ENCODE peak calls at places on chromosomes 2 and 18, in seven cellular contexts. One of them, this sample, is unnamed.

GRCh38 chr2:66443183-66443976 is 8.5 kb downstream of the MEIS1 start:
- DNase-seq in HCT116: no peak
- DNase-seq in SK-N-SH: no peak
- DNase-seq in GM12878: no peak
- DNase-seq in H1: no peak
- DNase-seq in K562: no peak
- DNase-seq in HepG2: no peak
- DNase-seq in this sample: no peak

GRCh38 chr2:169877406-169877805 is 50.2 kb downstream of the UBR3 start:
- DNase-seq in K562: no peak
- DNase-seq in SK-N-SH: peak; percentile 22
- DNase-seq in GM12878: no peak
- DNase-seq in HepG2: peak; percentile 31
- DNase-seq in HCT116: peak; percentile 10
- DNase-seq in H1: no peak
- DNase-seq in this sample: no peak

GRCh38 chr2:144648837-144649485 is 129.0 kb upstream of the ZEB2 start:
- DNase-seq in GM12878: no peak
- DNase-seq in HepG2: no peak
- DNase-seq in K562: no peak
- DNase-seq in HCT116: no peak
- DNase-seq in SK-N-SH: no peak
- DNase-seq in H1: no peak
- DNase-seq in this sample: no peak

GRCh38 chr2:132448771-132449170 is 32.2 kb downstream of the GPR39 start:
- DNase-seq in HepG2: no peak
- DNase-seq in K562: no peak
- DNase-seq in GM12878: no peak
- DNase-seq in HCT116: no peak
- DNase-seq in H1: no peak
- DNase-seq in SK-N-SH: peak; percentile 37
- DNase-seq in this sample: peak; percentile 23

GRCh38 chr2:241011751-241012510 is 13.5 kb downstream of the SNED1 start:
- DNase-seq in HepG2: no peak
- DNase-seq in K562: no peak
- DNase-seq in SK-N-SH: peak; percentile 40
- DNase-seq in H1: no peak
- DNase-seq in GM12878: no peak
- DNase-seq in HCT116: no peak
- DNase-seq in this sample: no peak

GRCh38 chr18:75433098-75433497 is 5.6 kb upstream of the SMIM21 start:
- DNase-seq in SK-N-SH: no peak
- DNase-seq in HCT116: no peak
- DNase-seq in HepG2: no peak
- DNase-seq in K562: no peak
- DNase-seq in GM12878: no peak
- DNase-seq in H1: no peak
- DNase-seq in this sample: peak; percentile 11

GRCh38 chr2:144989580-144990270 is 469.8 kb upstream of the ZEB2 start:
- DNase-seq in K562: no peak
- DNase-seq in H1: no peak
- DNase-seq in HepG2: no peak
- DNase-seq in SK-N-SH: no peak
- DNase-seq in HCT116: no peak
- DNase-seq in GM12878: no peak
- DNase-seq in this sample: no peak

GRCh38 chr2:152093464-152093863 is 5.4 kb downstream of the CACNB4 start:
- DNase-seq in SK-N-SH: no peak
- DNase-seq in K562: no peak
- DNase-seq in GM12878: no peak
- DNase-seq in HepG2: no peak
- DNase-seq in H1: no peak
- DNase-seq in HCT116: no peak
- DNase-seq in this sample: no peak

GRCh38 chr2:201261471-201261870 is 1.1 kb downstream of the CASP8 start:
- DNase-seq in H1: no peak
- DNase-seq in GM12878: no peak
- DNase-seq in SK-N-SH: no peak
- DNase-seq in HCT116: no peak
- DNase-seq in K562: no peak
- DNase-seq in HepG2: no peak
- DNase-seq in this sample: no peak

DNA sequence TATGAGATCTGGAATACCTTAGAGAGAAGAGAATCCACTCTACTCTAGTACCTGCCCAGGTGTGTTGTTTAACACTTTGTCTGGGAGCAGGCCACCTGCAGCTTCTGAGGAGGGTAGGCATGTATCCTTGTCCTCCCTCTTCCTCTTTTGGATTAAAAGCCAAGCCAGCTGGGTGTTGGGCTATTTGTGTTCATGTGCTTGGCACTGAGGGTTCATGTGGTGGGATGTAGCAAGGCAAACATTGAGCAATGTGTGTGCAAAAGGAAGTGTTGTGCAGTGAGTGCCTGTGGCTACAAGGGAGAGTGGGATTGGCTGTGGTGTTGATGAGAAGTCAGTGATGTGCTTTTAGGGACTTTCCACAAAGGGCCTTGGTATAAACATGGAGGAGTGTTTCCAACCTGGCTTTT is 23.0 kb downstream of the TTLL4 start:
- DNase-seq in HepG2: peak; percentile 84
- DNase-seq in SK-N-SH: no peak
- DNase-seq in K562: no peak
- DNase-seq in GM12878: peak; percentile 44
- DNase-seq in HCT116: no peak
- DNase-seq in H1: no peak
- DNase-seq in this sample: no peak
- TF ChIP-seq YY1 in HepG2: no peak
- TF ChIP-seq YY1 in SK-N-SH: no peak
- TF ChIP-seq YY1 in K562: no peak
- TF ChIP-seq YY1 in GM12878: no peak
- TF ChIP-seq YY1 in HCT116: no peak
- TF ChIP-seq YY1 in H1: no peak
- TF ChIP-seq YY1 in this sample: no peak

DNA sequence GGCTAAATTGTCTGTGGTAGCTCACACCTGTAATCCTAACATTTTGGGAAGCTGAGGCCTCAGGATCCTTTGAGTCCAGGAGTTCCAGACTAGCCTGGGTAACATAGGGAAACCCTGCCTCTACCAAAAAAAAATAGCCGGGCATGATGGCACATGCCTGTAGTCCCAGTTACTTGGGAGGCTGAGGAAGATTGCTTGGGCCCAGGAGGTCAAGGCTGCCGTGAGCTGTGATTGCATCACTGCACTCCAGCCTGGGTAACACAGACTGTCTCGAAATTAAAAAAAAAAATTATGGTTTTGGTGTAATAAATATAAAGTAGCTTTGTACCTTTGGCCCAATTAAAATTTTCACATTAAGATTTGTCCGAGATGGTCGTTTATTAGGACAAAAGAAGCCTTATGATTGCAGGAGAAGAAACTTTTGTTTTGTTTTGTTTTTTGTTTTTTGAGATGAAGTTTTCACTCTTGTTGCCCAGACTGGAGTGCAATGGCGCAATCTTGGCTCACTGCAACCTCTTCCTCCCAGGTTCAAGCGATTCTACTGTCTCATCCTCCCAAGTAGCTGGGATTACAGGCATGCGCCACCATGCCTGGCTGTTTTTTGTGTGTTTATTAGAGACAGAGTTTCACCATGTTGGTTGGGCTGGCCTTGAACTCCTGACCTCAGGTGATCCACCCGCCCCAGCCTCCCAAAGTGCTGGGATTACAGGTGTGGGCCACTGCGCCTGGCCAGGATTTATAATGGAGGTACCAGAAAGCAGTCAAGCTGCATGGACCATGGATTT is 4.1 kb downstream of the MTA3 start:
- DNase-seq in HCT116: no peak
- DNase-seq in SK-N-SH: no peak
- DNase-seq in GM12878: no peak
- DNase-seq in K562: no peak
- DNase-seq in HepG2: no peak
- DNase-seq in H1: no peak
- DNase-seq in this sample: no peak
- H3K4me1 ChIP-seq in HCT116: peaks cover 15% of the 10 kb centered on the region
- H3K4me1 ChIP-seq in SK-N-SH: peaks cover 12% of the 10 kb centered on the region
- H3K4me1 ChIP-seq in GM12878: peaks cover 18% of the 10 kb centered on the region
- H3K4me1 ChIP-seq in K562: peaks cover 7% of the 10 kb centered on the region
- H3K4me1 ChIP-seq in HepG2: peaks cover 37% of the 10 kb centered on the region
- H3K4me1 ChIP-seq in H1: peaks cover 6% of the 10 kb centered on the region
- H3K4me1 ChIP-seq in this sample: peaks cover 2% of the 10 kb centered on the region

GRCh38 chr2:52882974-52883373 is 884.6 kb upstream of the CHAC2 start:
- DNase-seq in GM12878: no peak
- DNase-seq in H1: no peak
- DNase-seq in SK-N-SH: no peak
- DNase-seq in HCT116: no peak
- DNase-seq in HepG2: no peak
- DNase-seq in K562: no peak
- DNase-seq in this sample: no peak

GRCh38 chr2:52879561-52879960 is 888.0 kb upstream of the CHAC2 start:
- DNase-seq in GM12878: no peak
- DNase-seq in H1: no peak
- DNase-seq in HepG2: no peak
- DNase-seq in HCT116: no peak
- DNase-seq in SK-N-SH: no peak
- DNase-seq in K562: no peak
- DNase-seq in this sample: no peak

GRCh38 chr2:52884971-52885370 is 882.6 kb upstream of the CHAC2 start:
- DNase-seq in H1: no peak
- DNase-seq in K562: no peak
- DNase-seq in SK-N-SH: no peak
- DNase-seq in GM12878: no peak
- DNase-seq in HCT116: no peak
- DNase-seq in HepG2: no peak
- DNase-seq in this sample: no peak

GRCh38 chr2:52880872-52881271 is 886.7 kb upstream of the CHAC2 start:
- DNase-seq in K562: no peak
- DNase-seq in HCT116: no peak
- DNase-seq in HepG2: no peak
- DNase-seq in SK-N-SH: no peak
- DNase-seq in H1: no peak
- DNase-seq in GM12878: no peak
- DNase-seq in this sample: no peak

DNA sequence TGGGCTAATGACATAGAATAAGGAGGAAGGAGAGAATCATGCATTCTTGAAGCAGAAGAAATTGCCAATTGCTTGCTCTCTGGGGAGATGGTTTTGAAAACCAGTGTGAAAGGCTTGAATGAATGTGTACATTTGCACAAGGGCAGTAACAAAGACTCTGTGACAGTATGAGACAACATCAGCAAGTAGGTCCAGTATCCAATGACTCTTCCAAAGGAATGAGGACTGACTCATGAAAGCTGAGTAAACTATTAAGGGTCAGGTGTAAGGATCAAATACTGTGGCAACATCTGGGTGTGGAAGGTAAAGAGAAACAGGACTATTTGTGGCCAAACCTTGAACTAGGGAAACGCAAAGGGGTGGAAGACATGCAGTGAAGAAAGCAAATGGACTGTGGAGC is 886.0 kb upstream of the CHAC2 start:
- DNase-seq in K562: no peak
- DNase-seq in SK-N-SH: no peak
- DNase-seq in HepG2: no peak
- DNase-seq in HCT116: peak; percentile 32
- DNase-seq in H1: no peak
- DNase-seq in GM12878: no peak
- DNase-seq in this sample: no peak
- TF ChIP-seq YY1 in K562: no peak
- TF ChIP-seq YY1 in SK-N-SH: no peak
- TF ChIP-seq YY1 in HepG2: no peak
- TF ChIP-seq YY1 in HCT116: no peak
- TF ChIP-seq YY1 in H1: no peak
- TF ChIP-seq YY1 in GM12878: no peak
- TF ChIP-seq YY1 in this sample: no peak

GRCh38 chr2:60512063-60512622 is 41.3 kb downstream of the BCL11A start:
- DNase-seq in HCT116: no peak
- DNase-seq in GM12878: no peak
- DNase-seq in H1: no peak
- DNase-seq in K562: no peak
- DNase-seq in HepG2: no peak
- DNase-seq in SK-N-SH: no peak
- DNase-seq in this sample: no peak
- H3K4me1 ChIP-seq in HCT116: peaks cover 20% of the 10 kb centered on the region
- H3K4me1 ChIP-seq in GM12878: peaks cover 59% of the 10 kb centered on the region
- H3K4me1 ChIP-seq in H1: peaks cover 65% of the 10 kb centered on the region
- H3K4me1 ChIP-seq in K562: no peaks in the 10 kb centered on the region
- H3K4me1 ChIP-seq in HepG2: no peaks in the 10 kb centered on the region
- H3K4me1 ChIP-seq in SK-N-SH: no peaks in the 10 kb centered on the region
- H3K4me1 ChIP-seq in this sample: peaks cover 29% of the 10 kb centered on the region

GRCh38 chr2:121858406-121858805 is 103.0 kb downstream of the TSN start:
- DNase-seq in K562: no peak
- DNase-seq in HCT116: no peak
- DNase-seq in H1: no peak
- DNase-seq in GM12878: no peak
- DNase-seq in SK-N-SH: no peak
- DNase-seq in HepG2: no peak
- DNase-seq in this sample: no peak
- TF ChIP-seq YY1 in K562: no peak
- TF ChIP-seq YY1 in HCT116: no peak
- TF ChIP-seq YY1 in H1: no peak
- TF ChIP-seq YY1 in GM12878: no peak
- TF ChIP-seq YY1 in SK-N-SH: no peak
- TF ChIP-seq YY1 in HepG2: no peak
- TF ChIP-seq YY1 in this sample: no peak

GRCh38 chr2:84779781-84780180 is 101.1 kb downstream of the TRABD2A start:
- DNase-seq in SK-N-SH: no peak
- DNase-seq in H1: no peak
- DNase-seq in HCT116: no peak
- DNase-seq in K562: no peak
- DNase-seq in HepG2: no peak
- DNase-seq in GM12878: no peak
- DNase-seq in this sample: no peak
- H3K4me1 ChIP-seq in SK-N-SH: no peaks in the 10 kb centered on the region
- H3K4me1 ChIP-seq in H1: no peaks in the 10 kb centered on the region
- H3K4me1 ChIP-seq in HCT116: peaks cover 17% of the 10 kb centered on the region
- H3K4me1 ChIP-seq in K562: peaks cover 11% of the 10 kb centered on the region
- H3K4me1 ChIP-seq in HepG2: no peaks in the 10 kb centered on the region
- H3K4me1 ChIP-seq in GM12878: peaks cover 5% of the 10 kb centered on the region
- H3K4me1 ChIP-seq in this sample: no peaks in the 10 kb centered on the region

GRCh38 chr2:19050354-19050753 is 308.1 kb downstream of the OSR1 start:
- DNase-seq in HepG2: no peak
- DNase-seq in H1: no peak
- DNase-seq in HCT116: no peak
- DNase-seq in SK-N-SH: no peak
- DNase-seq in GM12878: no peak
- DNase-seq in K562: no peak
- DNase-seq in this sample: no peak
- TF ChIP-seq YY1 in HepG2: no peak
- TF ChIP-seq YY1 in H1: no peak
- TF ChIP-seq YY1 in HCT116: no peak
- TF ChIP-seq YY1 in SK-N-SH: no peak
- TF ChIP-seq YY1 in GM12878: no peak
- TF ChIP-seq YY1 in K562: no peak
- TF ChIP-seq YY1 in this sample: no peak

GRCh38 chr2:8481463-8482009 is 200.3 kb upstream of the ID2 start:
- DNase-seq in K562: no peak
- DNase-seq in SK-N-SH: no peak
- DNase-seq in HCT116: no peak
- DNase-seq in H1: no peak
- DNase-seq in GM12878: peak; percentile 85
- DNase-seq in HepG2: no peak
- DNase-seq in this sample: no peak
- H3K4me1 ChIP-seq in K562: no peaks in the 10 kb centered on the region
- H3K4me1 ChIP-seq in SK-N-SH: peaks cover 32% of the 10 kb centered on the region
- H3K4me1 ChIP-seq in HCT116: no peaks in the 10 kb centered on the region
- H3K4me1 ChIP-seq in H1: no peaks in the 10 kb centered on the region
- H3K4me1 ChIP-seq in GM12878: peaks cover 45% of the 10 kb centered on the region
- H3K4me1 ChIP-seq in HepG2: peaks cover 14% of the 10 kb centered on the region
- H3K4me1 ChIP-seq in this sample: no peaks in the 10 kb centered on the region

This sample was measured in NT2/D1.